ENCODE peak calls at places on chromosomes 2 and 18, in six cellular contexts. One of them, this sample, is unnamed. For H3K27me3, the result is how much of the 10 kb centered on the place peaks cover.

GRCh38 chr18:40017026-40017425 is 1938.0 kb upstream of the PIK3C3 start:
- DNase-seq in spleen: no peak
- DNase-seq in heart right ventricle: no peak
- DNase-seq in HL-60: no peak
- DNase-seq in right lobe of liver: no peak
- DNase-seq in fibroblast of lung: no peak
- DNase-seq in this sample: no peak

GRCh38 chr18:27713037-27713726 is 463.7 kb downstream of the CDH2 start:
- DNase-seq in fibroblast of lung: peak
- DNase-seq in heart right ventricle: no peak
- DNase-seq in spleen: no peak
- DNase-seq in HL-60: no peak
- DNase-seq in right lobe of liver: no peak
- DNase-seq in this sample: no peak

GRCh38 chr2:101820519-101820918 is 123.0 kb downstream of the MAP4K4 start:
- DNase-seq in spleen: no peak
- DNase-seq in fibroblast of lung: peak
- DNase-seq in HL-60: no peak
- DNase-seq in heart right ventricle: no peak
- DNase-seq in right lobe of liver: no peak
- DNase-seq in this sample: no peak

GRCh38 chr2:181570833-181571661 is 85.9 kb downstream of the CERKL start:
- DNase-seq in HL-60: no peak
- DNase-seq in right lobe of liver: no peak
- DNase-seq in fibroblast of lung: peak
- DNase-seq in spleen: no peak
- DNase-seq in heart right ventricle: no peak
- DNase-seq in this sample: no peak

GRCh38 chr2:140392824-140393223 is 1612.6 kb upstream of the NXPH2 start:
- DNase-seq in spleen: no peak
- DNase-seq in heart right ventricle: no peak
- DNase-seq in fibroblast of lung: no peak
- DNase-seq in HL-60: no peak
- DNase-seq in right lobe of liver: no peak
- DNase-seq in this sample: no peak

GRCh38 chr2:33597026-33597425 is 2.1 kb downstream of the FAM98A start:
- DNase-seq in heart right ventricle: no peak
- DNase-seq in spleen: no peak
- DNase-seq in fibroblast of lung: no peak
- DNase-seq in right lobe of liver: no peak
- DNase-seq in HL-60: no peak
- DNase-seq in this sample: no peak

GRCh38 chr2:109531221-109531620 is 82.5 kb downstream of the SEPTIN10 start:
- DNase-seq in spleen: peak
- DNase-seq in right lobe of liver: no peak
- DNase-seq in fibroblast of lung: no peak
- DNase-seq in HL-60: no peak
- DNase-seq in heart right ventricle: no peak
- DNase-seq in this sample: no peak

GRCh38 chr2:53021285-53021684 is 746.3 kb upstream of the CHAC2 start:
- DNase-seq in heart right ventricle: no peak
- DNase-seq in right lobe of liver: no peak
- DNase-seq in HL-60: no peak
- DNase-seq in fibroblast of lung: peak
- DNase-seq in spleen: no peak
- DNase-seq in this sample: no peak

GRCh38 chr2:54499666-54500065 is 43.5 kb downstream of the SPTBN1 start:
- DNase-seq in fibroblast of lung: no peak
- DNase-seq in HL-60: no peak
- DNase-seq in spleen: no peak
- DNase-seq in heart right ventricle: no peak
- DNase-seq in right lobe of liver: no peak
- DNase-seq in this sample: no peak

GRCh38 chr2:160292225-160292624 is 92.2 kb upstream of the ITGB6 start:
- DNase-seq in fibroblast of lung: no peak
- DNase-seq in HL-60: no peak
- DNase-seq in heart right ventricle: no peak
- DNase-seq in right lobe of liver: no peak
- DNase-seq in spleen: no peak
- DNase-seq in this sample: no peak

GRCh38 chr2:21203976-21204375 is 80.2 kb downstream of the TDRD15 start:
- DNase-seq in right lobe of liver: no peak
- DNase-seq in heart right ventricle: no peak
- DNase-seq in fibroblast of lung: no peak
- DNase-seq in HL-60: no peak
- DNase-seq in spleen: no peak
- DNase-seq in this sample: no peak

GRCh38 chr18:47717257-47717656 is 213.2 kb downstream of the SMAD2 start:
- DNase-seq in right lobe of liver: no peak
- DNase-seq in heart right ventricle: no peak
- DNase-seq in HL-60: no peak
- DNase-seq in spleen: no peak
- DNase-seq in fibroblast of lung: no peak
- DNase-seq in this sample: no peak

GRCh38 chr2:80475970-80476369 is 171.4 kb upstream of the LRRTM1 start:
- DNase-seq in fibroblast of lung: no peak
- DNase-seq in HL-60: no peak
- DNase-seq in right lobe of liver: no peak
- DNase-seq in heart right ventricle: no peak
- DNase-seq in spleen: no peak
- DNase-seq in this sample: no peak

GRCh38 chr2:76998713-76999112 is 523.5 kb downstream of the LRRTM4 start:
- DNase-seq in heart right ventricle: no peak
- DNase-seq in right lobe of liver: no peak
- DNase-seq in HL-60: no peak
- DNase-seq in spleen: no peak
- DNase-seq in fibroblast of lung: peak
- DNase-seq in this sample: no peak

GRCh38 chr2:176845718-176846117 is 366.9 kb upstream of the HNRNPA3 start:
- DNase-seq in fibroblast of lung: no peak
- DNase-seq in right lobe of liver: no peak
- DNase-seq in heart right ventricle: no peak
- DNase-seq in HL-60: no peak
- DNase-seq in spleen: no peak
- DNase-seq in this sample: no peak

GRCh38 chr2:37870829-37871228 is 54.3 kb upstream of the RMDN2 start:
- DNase-seq in fibroblast of lung: peak
- DNase-seq in spleen: no peak
- DNase-seq in HL-60: no peak
- DNase-seq in heart right ventricle: no peak
- DNase-seq in right lobe of liver: no peak
- DNase-seq in this sample: no peak

GRCh38 chr2:21382980-21383520 is 259.3 kb downstream of the TDRD15 start:
- DNase-seq in heart right ventricle: no peak
- DNase-seq in fibroblast of lung: no peak
- DNase-seq in right lobe of liver: no peak
- DNase-seq in spleen: no peak
- DNase-seq in HL-60: no peak
- DNase-seq in this sample: no peak

GRCh38 chr18:59484796-59485328 is 125.8 kb upstream of the LMAN1 start:
- DNase-seq in spleen: no peak
- DNase-seq in fibroblast of lung: peak
- DNase-seq in right lobe of liver: no peak
- DNase-seq in HL-60: no peak
- DNase-seq in heart right ventricle: no peak
- DNase-seq in this sample: no peak

GRCh38 chr18:3466872-3467271 is 16.9 kb downstream of the TGIF1 start:
- DNase-seq in HL-60: no peak
- DNase-seq in fibroblast of lung: no peak
- DNase-seq in heart right ventricle: no peak
- DNase-seq in spleen: no peak
- DNase-seq in right lobe of liver: no peak
- DNase-seq in this sample: no peak

GRCh38 chr2:127610561-127610960 is 35.4 kb upstream of the GPR17 start:
- DNase-seq in spleen: peak
- DNase-seq in HL-60: no peak
- DNase-seq in right lobe of liver: peak
- DNase-seq in fibroblast of lung: no peak
- DNase-seq in heart right ventricle: no peak
- DNase-seq in this sample: peak

GRCh38 chr2:111662771-111663470 is 221.1 kb downstream of the ANAPC1 start:
- DNase-seq in HL-60: no peak
- DNase-seq in spleen: no peak
- DNase-seq in right lobe of liver: no peak
- DNase-seq in heart right ventricle: no peak
- DNase-seq in fibroblast of lung: peak
- DNase-seq in this sample: no peak

GRCh38 chr2:160912276-160912675 is 248.0 kb upstream of the TANK start:
- DNase-seq in heart right ventricle: no peak
- DNase-seq in right lobe of liver: no peak
- DNase-seq in fibroblast of lung: no peak
- DNase-seq in HL-60: no peak
- DNase-seq in spleen: no peak
- DNase-seq in this sample: no peak

GRCh38 chr2:149768320-149768799 is 180.8 kb upstream of the MMADHC start:
- DNase-seq in spleen: no peak
- DNase-seq in fibroblast of lung: peak
- DNase-seq in right lobe of liver: no peak
- DNase-seq in heart right ventricle: no peak
- DNase-seq in HL-60: no peak
- DNase-seq in this sample: no peak

GRCh38 chr2:233093721-233094120 is 33.6 kb downstream of the INPP5D start:
- DNase-seq in right lobe of liver: no peak
- DNase-seq in heart right ventricle: no peak
- DNase-seq in HL-60: no peak
- DNase-seq in fibroblast of lung: no peak
- DNase-seq in spleen: peak
- DNase-seq in this sample: peak

GRCh38 chr18:47254341-47254939 is 3.0 kb upstream of the SKOR2 start:
- DNase-seq in heart right ventricle: peak
- DNase-seq in HL-60: no peak
- DNase-seq in fibroblast of lung: peak
- DNase-seq in spleen: no peak
- DNase-seq in right lobe of liver: no peak
- DNase-seq in this sample: peak

GRCh38 chr2:42340045-42340937 is 20.7 kb downstream of the COX7A2L start:
- DNase-seq in HL-60: no peak
- DNase-seq in fibroblast of lung: no peak
- DNase-seq in heart right ventricle: no peak
- DNase-seq in right lobe of liver: no peak
- DNase-seq in spleen: no peak
- DNase-seq in this sample: no peak

GRCh38 chr2:207662203-207662602 is 37.0 kb upstream of the METTL21A start:
- DNase-seq in fibroblast of lung: no peak
- DNase-seq in spleen: no peak
- DNase-seq in heart right ventricle: no peak
- DNase-seq in right lobe of liver: no peak
- DNase-seq in HL-60: peak
- DNase-seq in this sample: no peak

GRCh38 chr2:173572848-173573247 is 218.2 kb downstream of the CDCA7 start:
- DNase-seq in spleen: no peak
- DNase-seq in heart right ventricle: no peak
- DNase-seq in right lobe of liver: no peak
- DNase-seq in fibroblast of lung: no peak
- DNase-seq in HL-60: no peak
- DNase-seq in this sample: no peak

GRCh38 chr2:173574304-173574703 is 219.6 kb downstream of the CDCA7 start:
- DNase-seq in fibroblast of lung: no peak
- DNase-seq in HL-60: no peak
- DNase-seq in spleen: no peak
- DNase-seq in heart right ventricle: no peak
- DNase-seq in right lobe of liver: no peak
- DNase-seq in this sample: no peak

GRCh38 chr2:173571021-173571821 is 216.5 kb downstream of the CDCA7 start:
- DNase-seq in right lobe of liver: no peak
- DNase-seq in HL-60: no peak
- DNase-seq in heart right ventricle: no peak
- DNase-seq in spleen: no peak
- DNase-seq in fibroblast of lung: peak
- DNase-seq in this sample: no peak

GRCh38 chr2:173574713-173575112 is 220.0 kb downstream of the CDCA7 start:
- DNase-seq in HL-60: no peak
- DNase-seq in spleen: no peak
- DNase-seq in fibroblast of lung: peak
- DNase-seq in right lobe of liver: no peak
- DNase-seq in heart right ventricle: no peak
- DNase-seq in this sample: no peak

GRCh38 chr2:173571887-173572680 is 217.4 kb downstream of the CDCA7 start:
- DNase-seq in fibroblast of lung: no peak
- DNase-seq in heart right ventricle: no peak
- DNase-seq in right lobe of liver: no peak
- DNase-seq in HL-60: no peak
- DNase-seq in spleen: no peak
- DNase-seq in this sample: no peak
- H3K27ac ChIP-seq in fibroblast of lung: no peak
- H3K27ac ChIP-seq in heart right ventricle: no peak
- H3K27ac ChIP-seq in right lobe of liver: no peak
- H3K27ac ChIP-seq in HL-60: no peak
- H3K27ac ChIP-seq in spleen: no peak
- H3K27ac ChIP-seq in this sample: no peak

DNA sequence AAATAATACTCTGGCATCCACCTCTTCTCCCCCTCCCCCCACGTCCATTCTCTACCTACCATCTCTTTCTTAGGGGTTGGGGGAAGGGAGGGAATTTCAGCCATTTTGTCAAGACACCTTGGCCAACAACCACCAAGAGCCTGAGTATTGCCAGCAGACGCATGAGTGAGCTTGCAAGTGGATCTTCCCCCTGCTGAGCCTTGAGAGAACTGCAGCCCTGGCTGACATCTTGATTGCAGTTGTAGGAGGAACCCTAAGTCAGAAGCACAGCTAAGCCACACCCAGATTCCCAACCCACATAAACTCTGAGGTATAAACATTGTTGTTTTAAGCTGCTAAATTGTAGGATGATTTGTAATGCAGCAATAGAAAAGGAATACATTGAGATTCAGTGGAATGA is 165.6 kb downstream of the TMEFF2 start:
- DNase-seq in HL-60: peak
- DNase-seq in spleen: no peak
- DNase-seq in fibroblast of lung: no peak
- DNase-seq in heart right ventricle: no peak
- DNase-seq in right lobe of liver: no peak
- DNase-seq in this sample: no peak
- TF ChIP-seq CTCF in HL-60: peak
- TF ChIP-seq CTCF in spleen: no peak
- TF ChIP-seq CTCF in fibroblast of lung: peak
- TF ChIP-seq CTCF in heart right ventricle: no peak
- TF ChIP-seq CTCF in right lobe of liver: no peak
- TF ChIP-seq CTCF in this sample: peak

DNA sequence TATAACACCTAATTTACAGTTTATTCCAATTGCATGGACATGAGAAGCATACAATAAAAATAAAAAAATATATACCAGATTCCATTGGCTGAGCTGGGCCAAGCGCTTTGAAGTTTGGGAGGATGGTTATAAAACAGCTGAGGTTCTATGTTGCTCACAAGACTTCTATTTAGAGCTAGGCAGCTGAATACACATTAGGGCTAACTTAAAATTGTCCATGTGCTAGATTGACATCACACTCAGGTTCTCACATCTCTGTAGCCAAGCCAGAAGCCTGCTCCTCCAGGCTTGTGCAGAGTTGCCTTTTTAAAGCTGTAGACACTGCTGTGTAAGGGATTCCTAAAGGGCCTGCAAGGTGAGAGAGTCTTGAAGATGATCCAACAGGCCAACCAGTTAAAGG is 871.1 kb upstream of the FANCL start:
- DNase-seq in fibroblast of lung: no peak
- DNase-seq in HL-60: no peak
- DNase-seq in right lobe of liver: no peak
- DNase-seq in heart right ventricle: no peak
- DNase-seq in spleen: no peak
- DNase-seq in this sample: no peak
- H3K27me3 ChIP-seq in fibroblast of lung: under half
- H3K27me3 ChIP-seq in HL-60: under half
- H3K27me3 ChIP-seq in right lobe of liver: under half
- H3K27me3 ChIP-seq in heart right ventricle: under half
- H3K27me3 ChIP-seq in spleen: under half
- H3K27me3 ChIP-seq in this sample: under half

GRCh38 chr2:50480507-50480906 is 551.4 kb downstream of the NRXN1 start:
- DNase-seq in spleen: no peak
- DNase-seq in fibroblast of lung: no peak
- DNase-seq in right lobe of liver: no peak
- DNase-seq in heart right ventricle: no peak
- DNase-seq in HL-60: no peak
- DNase-seq in this sample: no peak
- H3K27ac ChIP-seq in spleen: no peak
- H3K27ac ChIP-seq in fibroblast of lung: no peak
- H3K27ac ChIP-seq in right lobe of liver: no peak
- H3K27ac ChIP-seq in heart right ventricle: no peak
- H3K27ac ChIP-seq in HL-60: no peak
- H3K27ac ChIP-seq in this sample: no peak